ENCODE peak calls at places on chromosomes 4 and X, in four cellular contexts. D is GM12878, M is IMR-90, W is K562. U is an unnamed sample.

GRCh38 chrX:23883737-23884354 is 23.9 kb downstream of the APOO start:
- DNase-seq in D (no peak), M (peak), W (peak), U (peak)

GRCh38 chr4:183492791-183493221 is 12.1 kb upstream of the ING2 start:
- DNase-seq in D (no peak), M (peak), W (no peak), U (no peak)

GRCh38 chr4:38122060-38122459 is 161.9 kb downstream of the PTTG2 start:
- DNase-seq in D (no peak), M (no peak), W (no peak), U (no peak)

GRCh38 chrX:16076834-16077233 is 46.5 kb upstream of the GRPR start:
- DNase-seq in D (no peak), M (no peak), W (no peak), U (no peak)

GRCh38 chr4:57426779-57427395 is 316.7 kb upstream of the IGFBP7 start:
- DNase-seq in D (no peak), M (peak), W (peak), U (peak)

GRCh38 chr4:159240690-159241089 is 137.8 kb downstream of the RAPGEF2 start:
- DNase-seq in D (no peak), M (peak), W (no peak), U (no peak)

GRCh38 chrX:33133320-33133719 is 78.0 kb downstream of the DMD start:
- DNase-seq in D (no peak), M (no peak), W (no peak), U (no peak)

GRCh38 chrX:34918091-34918736 is 24.4 kb upstream of the FAM47B start:
- DNase-seq in D (no peak), M (peak), W (no peak), U (peak)

GRCh38 chrX:6861456-6861855 is 286.1 kb upstream of the STS start:
- DNase-seq in D (no peak), M (no peak), W (no peak), U (no peak)

GRCh38 chrX:2492536-2493218 is 8.1 kb downstream of the DHRSX start:
- DNase-seq in D (no peak), M (no peak), W (no peak), U (no peak)

GRCh38 chrX:39030636-39031035 is 229.4 kb downstream of the MID1IP1 start:
- DNase-seq in D (no peak), M (no peak), W (no peak), U (no peak)

GRCh38 chr4:55029838-55030503 is 95.4 kb downstream of the KDR start:
- DNase-seq in D (no peak), M (no peak), W (no peak), U (no peak)

GRCh38 chr4:70737006-70737405 is 15.2 kb downstream of the RUFY3 start:
- DNase-seq in D (no peak), M (no peak), W (no peak), U (no peak)

GRCh38 chrX:119690921-119691716 is 1.8 kb downstream of the SEPTIN6 start:
- DNase-seq in D (no peak), M (peak), W (peak), U (no peak)

GRCh38 chr4:110508827-110509446 is 33.0 kb downstream of the ENPEP start:
- DNase-seq in D (no peak), M (peak), W (no peak), U (peak)

GRCh38 chrX:113260474-113260873 is 419.8 kb upstream of the AMOT start:
- DNase-seq in D (no peak), M (no peak), W (no peak), U (no peak)

GRCh38 chr4:152304220-152304619 is 231.7 kb downstream of the FBXW7 start:
- DNase-seq in D (peak), M (peak), W (no peak), U (no peak)

GRCh38 chr4:101205878-101206277 is 141.4 kb downstream of the PPP3CA start:
- DNase-seq in D (peak), M (peak), W (no peak), U (no peak)

GRCh38 chr4:124018383-124019317 is 622.1 kb downstream of the SPRY1 start:
- DNase-seq in D (peak), M (peak), W (no peak), U (no peak)

GRCh38 chr4:15688056-15688455 is 6.4 kb downstream of the FAM200B start:
- DNase-seq in D (no peak), M (no peak), W (no peak), U (no peak)

GRCh38 chr4:3010998-3011397 is 47.6 kb downstream of the GRK4 start:
- DNase-seq in D (no peak), M (peak), W (no peak), U (no peak)

GRCh38 chrX:14359727-14360126 is 169.6 kb upstream of the GLRA2 start:
- DNase-seq in D (no peak), M (no peak), W (no peak), U (no peak)

GRCh38 chr4:78369691-78370090 is 181.9 kb upstream of the ANXA3 start:
- DNase-seq in D (no peak), M (no peak), W (no peak), U (no peak)

GRCh38 chr4:10417720-10418119 is 39.5 kb downstream of the ZNF518B start:
- DNase-seq in D (no peak), M (no peak), W (no peak), U (no peak)

GRCh38 chr4:148764720-148765119 is 322.5 kb upstream of the NR3C2 start:
- DNase-seq in D (no peak), M (no peak), W (no peak), U (no peak)

GRCh38 chr4:54658321-54659093 is 750 bp downstream of the KIT start:
- DNase-seq in D (no peak), M (peak), W (peak), U (no peak)

GRCh38 chr4:76307670-76308014 is 1.1 kb downstream of the STBD1 start:
- DNase-seq in D (no peak), M (no peak), W (no peak), U (no peak)

GRCh38 chrX:134981910-134982309 is 8.9 kb upstream of the SMIM10 start:
- DNase-seq in D (no peak), M (no peak), W (peak), U (no peak)

GRCh38 chr4:106033469-106033868 is 138.2 kb downstream of the NPNT start:
- DNase-seq in D (no peak), M (no peak), W (no peak), U (no peak)

GRCh38 chr4:100022792-100023222 is 72.7 kb upstream of the H2AZ1 start:
- DNase-seq in D (no peak), M (no peak), W (no peak), U (no peak)

GRCh38 chr4:151850751-151851150 is 89.9 kb upstream of the GATB start:
- DNase-seq in D (no peak), M (no peak), W (no peak), U (no peak)

GRCh38 chr4:95085118-95085833 is 327.5 kb downstream of the BMPR1B start:
- DNase-seq in D (no peak), M (no peak), W (no peak), U (peak)

GRCh38 chrX:154717824-154718223 is 33.1 kb downstream of the GAB3 start:
- DNase-seq in D (no peak), M (peak), W (peak), U (no peak)

GRCh38 chr4:10020871-10021676 is at the start of gene SLC2A9:
- DNase-seq in D (no peak), M (no peak), W (no peak), U (no peak)

GRCh38 chrX:139973290-139973689 is 8.0 kb upstream of the CXorf66 start:
- DNase-seq in D (no peak), M (no peak), W (no peak), U (no peak)

GRCh38 chr4:130851932-130852331 is 1756.0 kb downstream of the C4orf33 start:
- DNase-seq in D (no peak), M (no peak), W (no peak), U (no peak)

GRCh38 chr4:171896426-171896825 is 83.2 kb downstream of the GALNTL6 start:
- DNase-seq in D (no peak), M (no peak), W (no peak), U (no peak)

GRCh38 chr4:110852793-110853192 is 229.9 kb upstream of the PITX2 start:
- DNase-seq in D (no peak), M (no peak), W (no peak), U (no peak)

GRCh38 chrX:42577936-42578335 is 200.0 kb downstream of the PPP1R2C start:
- DNase-seq in D (no peak), M (no peak), W (no peak), U (no peak)

GRCh38 chrX:130287071-130287770 is 18.5 kb upstream of the ZNF280C start:
- DNase-seq in D (no peak), M (no peak), W (no peak), U (no peak)

GRCh38 chr4:8164194-8164565 is 5.6 kb upstream of the ABLIM2 start:
- DNase-seq in D (no peak), M (no peak), W (no peak), U (no peak)
- TF ChIP-seq ELK1 in D (no peak), M (no peak), W (no peak), U (no peak)

DNA sequence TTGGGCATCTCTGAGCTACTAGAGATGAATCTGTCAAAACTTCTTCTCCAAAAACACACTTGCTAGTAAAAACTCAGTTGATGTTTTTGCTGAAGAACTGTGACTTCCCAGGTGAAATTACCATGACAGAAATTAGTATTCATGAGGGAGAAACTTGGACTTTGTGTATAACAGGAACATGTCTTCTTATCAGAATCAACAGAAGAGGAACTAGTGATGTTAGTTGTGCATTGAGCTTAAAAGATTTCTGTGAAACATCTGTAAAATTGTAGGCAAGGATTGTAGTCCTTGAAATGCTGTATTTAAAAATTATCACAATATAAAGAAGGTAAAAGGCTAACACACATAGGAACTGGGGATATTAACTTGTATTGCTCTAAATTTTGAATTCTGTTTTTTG is 11.3 kb downstream of the FAM241A start:
- DNase-seq in D (no peak), M (no peak), W (no peak), U (no peak)
- TF ChIP-seq ELK1 in D (no peak), M (no peak), W (no peak), U (no peak)

GRCh38 chr4:1512081-1512737 is 106.0 kb upstream of the NKX1-1 start:
- DNase-seq in D (no peak), M (no peak), W (no peak), U (no peak)

GRCh38 chr4:1511441-1512041 is 105.3 kb upstream of the NKX1-1 start:
- DNase-seq in D (no peak), M (peak), W (peak), U (peak)

GRCh38 chr4:1514612-1515011 is 108.4 kb upstream of the NKX1-1 start:
- DNase-seq in D (no peak), M (no peak), W (no peak), U (no peak)

GRCh38 chr4:1513936-1514483 is 107.8 kb upstream of the NKX1-1 start:
- DNase-seq in D (no peak), M (no peak), W (no peak), U (no peak)

GRCh38 chr4:1512738-1513660 is 106.8 kb upstream of the NKX1-1 start:
- DNase-seq in D (no peak), M (no peak), W (peak), U (peak)
- TF ChIP-seq ELK1 in D (no peak), M (no peak), W (no peak), U (no peak)

GRCh38 chr4:23789765-23790164 is 100.1 kb downstream of the PPARGC1A start:
- DNase-seq in D (no peak), M (peak), W (no peak), U (no peak)
- TF ChIP-seq ELK1 in D (no peak), M (no peak), W (no peak), U (no peak)

GRCh38 chr4:109434007-109434792 is 585 bp downstream of the SEC24B start:
- DNase-seq in D (no peak), M (peak), W (no peak), U (no peak)
- TF ChIP-seq ELK1 in D (no peak), M (no peak), W (no peak), U (no peak)

DNA sequence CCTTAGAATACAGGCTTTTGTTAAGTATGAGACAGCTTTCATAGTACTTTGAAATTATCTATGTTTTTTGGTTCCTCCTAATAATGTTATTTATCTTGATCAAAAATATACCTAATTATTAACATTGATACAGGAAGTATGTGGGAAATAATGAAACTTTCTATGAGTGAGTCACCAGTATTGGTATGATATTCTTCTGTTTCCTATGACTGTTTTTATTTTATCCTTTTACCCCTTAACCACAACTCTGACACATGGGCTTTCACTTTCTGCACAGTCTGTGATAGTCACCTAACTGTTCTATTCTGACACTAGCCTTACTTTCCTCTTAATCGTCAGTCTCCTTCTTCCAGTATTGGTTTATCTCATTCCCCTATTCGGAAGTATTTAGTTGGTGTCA is 4.7 kb downstream of the THAP9 start:
- DNase-seq in D (peak), M (peak), W (no peak), U (no peak)
- TF ChIP-seq ELK1 in D (no peak), M (no peak), W (no peak), U (no peak)

GRCh38 chr4:121594796-121595526 is 101.8 kb downstream of the ANXA5 start:
- DNase-seq in D (no peak), M (peak), W (no peak), U (peak)

GRCh38 chr4:121593760-121594159 is 103.0 kb downstream of the ANXA5 start:
- DNase-seq in D (no peak), M (no peak), W (no peak), U (no peak)

GRCh38 chr4:121599049-121599448 is 97.7 kb downstream of the ANXA5 start:
- DNase-seq in D (no peak), M (no peak), W (no peak), U (no peak)

GRCh38 chr4:121597346-121597934 is 99.3 kb downstream of the ANXA5 start:
- DNase-seq in D (no peak), M (peak), W (no peak), U (no peak)
- TF ChIP-seq ELK1 in D (no peak), M (no peak), W (no peak), U (no peak)

GRCh38 chr4:17807446-17807845 is 3.1 kb downstream of the DCAF16 start:
- DNase-seq in D (no peak), M (peak), W (no peak), U (no peak)
- TF ChIP-seq ELK1 in D (no peak), M (no peak), W (no peak), U (no peak)

GRCh38 chrX:124895947-124896346 is 423.7 kb upstream of the TEX13C start:
- DNase-seq in D (no peak), M (no peak), W (no peak), U (no peak)
- TF ChIP-seq ELK1 in D (no peak), M (no peak), W (no peak), U (no peak)

U was measured in A549.